ENCODE peak calls at places on chromosomes 7 and 10, in seven cellular contexts. One of them, this sample, is unnamed.
A peak's percentile ranks its signal among the peaks of the same experiment; 100 is the strongest.

GRCh38 chr7:84187813-84188212 is 6.8 kb downstream of the SEMA3A start:
- DNase-seq in NCI-H345: no peak
- DNase-seq in fibroblast of lung: peak; percentile 47
- DNase-seq in activated CD8-positive, alpha-beta memory T cell treated with anti-CD3 and anti-CD28 coated beads for 24 hours: no peak
- DNase-seq in left cardiac atrium: no peak
- DNase-seq in RCC 7860: no peak
- DNase-seq in GM12865: peak; percentile 44
- DNase-seq in this sample: no peak

GRCh38 chr7:121595949-121596692 is 200.0 kb upstream of the FAM3C start:
- DNase-seq in GM12865: no peak
- DNase-seq in NCI-H345: no peak
- DNase-seq in activated CD8-positive, alpha-beta memory T cell treated with anti-CD3 and anti-CD28 coated beads for 24 hours: no peak
- DNase-seq in RCC 7860: no peak
- DNase-seq in fibroblast of lung: no peak
- DNase-seq in left cardiac atrium: no peak
- DNase-seq in this sample: no peak

GRCh38 chr10:13316635-13317311 is 16.9 kb upstream of the PHYH start:
- DNase-seq in GM12865: no peak
- DNase-seq in fibroblast of lung: no peak
- DNase-seq in left cardiac atrium: no peak
- DNase-seq in NCI-H345: no peak
- DNase-seq in activated CD8-positive, alpha-beta memory T cell treated with anti-CD3 and anti-CD28 coated beads for 24 hours: no peak
- DNase-seq in RCC 7860: no peak
- DNase-seq in this sample: no peak

GRCh38 chr7:5229451-5230271 is 39.6 kb downstream of the WIPI2 start:
- DNase-seq in fibroblast of lung: no peak
- DNase-seq in GM12865: peak; percentile 60
- DNase-seq in activated CD8-positive, alpha-beta memory T cell treated with anti-CD3 and anti-CD28 coated beads for 24 hours: no peak
- DNase-seq in NCI-H345: no peak
- DNase-seq in RCC 7860: no peak
- DNase-seq in left cardiac atrium: peak; percentile 7
- DNase-seq in this sample: no peak

GRCh38 chr7:37706807-37707206 is 23.2 kb downstream of the GPR141 start:
- DNase-seq in GM12865: no peak
- DNase-seq in activated CD8-positive, alpha-beta memory T cell treated with anti-CD3 and anti-CD28 coated beads for 24 hours: no peak
- DNase-seq in fibroblast of lung: no peak
- DNase-seq in left cardiac atrium: no peak
- DNase-seq in NCI-H345: no peak
- DNase-seq in RCC 7860: no peak
- DNase-seq in this sample: no peak

GRCh38 chr7:40604601-40605438 is 470.0 kb downstream of the SUGCT start:
- DNase-seq in NCI-H345: no peak
- DNase-seq in activated CD8-positive, alpha-beta memory T cell treated with anti-CD3 and anti-CD28 coated beads for 24 hours: peak; percentile 58
- DNase-seq in fibroblast of lung: peak; percentile 64
- DNase-seq in GM12865: peak; percentile 62
- DNase-seq in left cardiac atrium: peak; percentile 66
- DNase-seq in RCC 7860: no peak
- DNase-seq in this sample: peak; percentile 44

GRCh38 chr10:1022413-1022812 is 3.2 kb downstream of the IDI2 start:
- DNase-seq in fibroblast of lung: no peak
- DNase-seq in activated CD8-positive, alpha-beta memory T cell treated with anti-CD3 and anti-CD28 coated beads for 24 hours: no peak
- DNase-seq in left cardiac atrium: no peak
- DNase-seq in NCI-H345: no peak
- DNase-seq in GM12865: no peak
- DNase-seq in RCC 7860: no peak
- DNase-seq in this sample: no peak

GRCh38 chr7:137328389-137329120 is 15.0 kb downstream of the PTN start:
- DNase-seq in NCI-H345: peak; percentile 69
- DNase-seq in RCC 7860: no peak
- DNase-seq in GM12865: no peak
- DNase-seq in fibroblast of lung: peak; percentile 39
- DNase-seq in left cardiac atrium: no peak
- DNase-seq in activated CD8-positive, alpha-beta memory T cell treated with anti-CD3 and anti-CD28 coated beads for 24 hours: no peak
- DNase-seq in this sample: no peak

GRCh38 chr7:19239951-19240350 is 94.7 kb upstream of the FERD3L start:
- DNase-seq in fibroblast of lung: no peak
- DNase-seq in GM12865: no peak
- DNase-seq in activated CD8-positive, alpha-beta memory T cell treated with anti-CD3 and anti-CD28 coated beads for 24 hours: no peak
- DNase-seq in left cardiac atrium: no peak
- DNase-seq in RCC 7860: no peak
- DNase-seq in NCI-H345: no peak
- DNase-seq in this sample: no peak

GRCh38 chr7:100019908-100020307 is 4.5 kb downstream of the ZKSCAN1 start:
- DNase-seq in left cardiac atrium: no peak
- DNase-seq in RCC 7860: no peak
- DNase-seq in NCI-H345: no peak
- DNase-seq in fibroblast of lung: no peak
- DNase-seq in GM12865: no peak
- DNase-seq in activated CD8-positive, alpha-beta memory T cell treated with anti-CD3 and anti-CD28 coated beads for 24 hours: no peak
- DNase-seq in this sample: no peak

GRCh38 chr10:57759777-57760176 is 507.9 kb downstream of the IPMK start:
- DNase-seq in left cardiac atrium: no peak
- DNase-seq in RCC 7860: no peak
- DNase-seq in activated CD8-positive, alpha-beta memory T cell treated with anti-CD3 and anti-CD28 coated beads for 24 hours: no peak
- DNase-seq in GM12865: no peak
- DNase-seq in NCI-H345: no peak
- DNase-seq in fibroblast of lung: no peak
- DNase-seq in this sample: no peak

GRCh38 chr7:151113344-151114150 is 27.3 kb downstream of the AGAP3 start:
- DNase-seq in RCC 7860: peak; percentile 87
- DNase-seq in GM12865: no peak
- DNase-seq in left cardiac atrium: no peak
- DNase-seq in fibroblast of lung: peak; percentile 48
- DNase-seq in activated CD8-positive, alpha-beta memory T cell treated with anti-CD3 and anti-CD28 coated beads for 24 hours: no peak
- DNase-seq in NCI-H345: no peak
- DNase-seq in this sample: no peak

GRCh38 chr7:18212788-18213187 is 185.1 kb upstream of the PRPS1L1 start:
- DNase-seq in left cardiac atrium: no peak
- DNase-seq in GM12865: no peak
- DNase-seq in NCI-H345: no peak
- DNase-seq in RCC 7860: no peak
- DNase-seq in fibroblast of lung: peak; percentile 82
- DNase-seq in activated CD8-positive, alpha-beta memory T cell treated with anti-CD3 and anti-CD28 coated beads for 24 hours: no peak
- DNase-seq in this sample: no peak

GRCh38 chr10:125190414-125190813 is 30.1 kb upstream of the CTBP2 start:
- DNase-seq in GM12865: no peak
- DNase-seq in fibroblast of lung: no peak
- DNase-seq in activated CD8-positive, alpha-beta memory T cell treated with anti-CD3 and anti-CD28 coated beads for 24 hours: no peak
- DNase-seq in left cardiac atrium: no peak
- DNase-seq in RCC 7860: no peak
- DNase-seq in NCI-H345: no peak
- DNase-seq in this sample: no peak

GRCh38 chr10:93505075-93505474 is 8.7 kb downstream of the CEP55 start:
- DNase-seq in activated CD8-positive, alpha-beta memory T cell treated with anti-CD3 and anti-CD28 coated beads for 24 hours: no peak
- DNase-seq in NCI-H345: no peak
- DNase-seq in RCC 7860: no peak
- DNase-seq in GM12865: no peak
- DNase-seq in fibroblast of lung: no peak
- DNase-seq in left cardiac atrium: no peak
- DNase-seq in this sample: no peak

GRCh38 chr10:86851329-86852207 is 95.1 kb downstream of the BMPR1A start:
- DNase-seq in activated CD8-positive, alpha-beta memory T cell treated with anti-CD3 and anti-CD28 coated beads for 24 hours: no peak
- DNase-seq in GM12865: no peak
- DNase-seq in NCI-H345: no peak
- DNase-seq in RCC 7860: no peak
- DNase-seq in fibroblast of lung: peak; percentile 95
- DNase-seq in left cardiac atrium: no peak
- DNase-seq in this sample: no peak

GRCh38 chr7:2894118-2894940 is 50.2 kb upstream of the GNA12 start:
- DNase-seq in fibroblast of lung: no peak
- DNase-seq in RCC 7860: no peak
- DNase-seq in activated CD8-positive, alpha-beta memory T cell treated with anti-CD3 and anti-CD28 coated beads for 24 hours: peak; percentile 86
- DNase-seq in GM12865: peak; percentile 83
- DNase-seq in NCI-H345: peak; percentile 5
- DNase-seq in left cardiac atrium: no peak
- DNase-seq in this sample: no peak